ENCODE peak calls at places on chromosome 5, in seven cellular contexts. P is astrocyte, G is HepG2, O is right lobe of liver, M is breast epithelium, H is left ventricle myocardium inferior, I is ovary. Z is an unnamed sample.

GRCh38 chr5:143279698-143280097 is 123.8 kb downstream of the NR3C1 start:
- DNase-seq in G (peak; percentile 88), P (peak; percentile 16), O (no peak), M (no peak), I (no peak), H (no peak), Z (no peak)

GRCh38 chr5:53031695-53032096 is 42.5 kb downstream of the ITGA2 start:
- DNase-seq in M (no peak), I (no peak), H (no peak), G (peak; percentile 89), P (peak; percentile 95), O (no peak), Z (no peak)

GRCh38 chr5:88660326-88660946 is 222.5 kb downstream of the MEF2C start:
- DNase-seq in P (peak; percentile 90), O (no peak), I (no peak), H (no peak), M (no peak), G (no peak), Z (no peak)

GRCh38 chr5:154103223-154103622 is 64.5 kb downstream of the MFAP3 start:
- DNase-seq in I (no peak), G (no peak), H (no peak), M (no peak), O (no peak), P (no peak), Z (no peak)

GRCh38 chr5:126368239-126368812 is 54.9 kb upstream of the GRAMD2B start:
- DNase-seq in H (no peak), I (no peak), G (peak; percentile 28), O (no peak), M (peak; percentile 84), P (no peak), Z (no peak)

GRCh38 chr5:172175263-172175719 is 12.7 kb downstream of the STK10 start:
- DNase-seq in P (no peak), G (peak; percentile 25), H (peak; percentile 57), I (no peak), M (no peak), O (peak; percentile 67), Z (no peak)

GRCh38 chr5:156913719-156914370 is 49.2 kb downstream of the TIMD4 start:
- DNase-seq in P (no peak), I (no peak), G (no peak), O (no peak), M (no peak), H (no peak), Z (no peak)

GRCh38 chr5:84181093-84181492 is 203.6 kb downstream of the EDIL3 start:
- DNase-seq in M (no peak), I (no peak), O (no peak), G (no peak), H (no peak), P (peak; percentile 63), Z (no peak)

GRCh38 chr5:175517824-175518450 is 39.6 kb downstream of the SFXN1 start:
- DNase-seq in I (no peak), M (no peak), O (no peak), H (no peak), P (peak; percentile 96), G (no peak), Z (no peak)

GRCh38 chr5:110590187-110590586 is 136.3 kb downstream of the TMEM232 start:
- DNase-seq in M (no peak), H (no peak), G (peak; percentile 14), I (no peak), P (peak; percentile 13), O (no peak), Z (no peak)

GRCh38 chr5:180116441-180117377 is 45.1 kb upstream of the RNF130 start:
- DNase-seq in I (no peak), G (peak; percentile 24), P (no peak), M (no peak), H (no peak), O (peak; percentile 48), Z (no peak)

GRCh38 chr5:113489299-113489698 is 1.0 kb upstream of the MCC start:
- DNase-seq in P (peak; percentile 99), I (no peak), H (no peak), G (peak; percentile 57), O (no peak), M (peak; percentile 82), Z (peak; percentile 68)

GRCh38 chr5:41656597-41656996 is 146.2 kb upstream of the PLCXD3 start:
- DNase-seq in H (no peak), G (no peak), I (no peak), P (no peak), O (no peak), M (no peak), Z (no peak)

GRCh38 chr5:135333737-135334515 is 65.1 kb downstream of the MACROH2A1 start:
- DNase-seq in G (no peak), M (no peak), I (no peak), H (no peak), P (peak; percentile 16), O (no peak), Z (no peak)

GRCh38 chr5:32233696-32234447 is 59.8 kb upstream of the GOLPH3 start:
- DNase-seq in I (peak; percentile 56), P (peak; percentile 83), H (no peak), M (peak; percentile 86), O (peak; percentile 90), G (peak; percentile 100), Z (no peak)

GRCh38 chr5:111227805-111228204 is 3.6 kb downstream of the CAMK4 start:
- DNase-seq in P (peak; percentile 84), M (no peak), O (no peak), G (no peak), I (no peak), H (no peak), Z (no peak)

GRCh38 chr5:171270136-171270535 is 38.9 kb upstream of the TLX3 start:
- DNase-seq in P (no peak), G (no peak), M (no peak), O (no peak), I (no peak), H (no peak), Z (no peak)

GRCh38 chr5:17326600-17327037 is 109.2 kb downstream of the BASP1 start:
- DNase-seq in O (no peak), I (no peak), H (no peak), G (no peak), P (no peak), M (no peak), Z (no peak)

GRCh38 chr5:10633271-10634049 is 69.6 kb downstream of the ANKRD33B start:
- DNase-seq in G (no peak), I (no peak), M (no peak), O (no peak), P (no peak), H (no peak), Z (no peak)

GRCh38 chr5:124742983-124743533 is 3.4 kb downstream of the ZNF608 start:
- DNase-seq in M (peak; percentile 75), P (peak; percentile 94), G (peak; percentile 24), O (no peak), H (no peak), I (peak; percentile 43), Z (peak; percentile 70)

GRCh38 chr5:127358274-127358673 is 67.7 kb downstream of the MEGF10 start:
- DNase-seq in I (no peak), M (no peak), H (no peak), G (no peak), O (no peak), P (peak; percentile 25), Z (no peak)

GRCh38 chr5:143352691-143353090 is 50.8 kb downstream of the NR3C1 start:
- DNase-seq in O (no peak), M (no peak), P (no peak), G (no peak), H (no peak), I (no peak), Z (no peak)

GRCh38 chr5:14615365-14615764 is 33.8 kb downstream of the OTULINL start:
- DNase-seq in P (no peak), I (no peak), G (no peak), M (no peak), H (no peak), O (no peak), Z (no peak)

DNA sequence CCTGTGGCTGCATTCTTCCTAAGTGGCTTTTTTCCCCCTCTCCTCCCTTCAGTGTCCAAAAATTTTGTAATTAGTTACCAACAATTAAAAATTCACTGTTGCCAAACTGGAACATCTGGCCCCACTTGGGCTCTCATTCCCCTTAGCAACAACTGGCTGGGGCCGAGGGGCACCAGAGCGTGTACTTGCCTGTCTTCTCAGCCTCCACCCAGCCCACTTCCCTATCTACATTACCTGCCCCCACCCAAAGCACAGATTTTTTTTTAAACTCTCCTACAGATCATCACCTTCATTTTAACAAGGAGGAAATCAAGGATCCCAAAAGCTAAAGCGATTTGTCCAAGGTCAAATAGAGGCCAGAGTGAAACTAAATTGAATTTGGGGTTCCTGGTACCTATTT is 278.8 kb downstream of the EBF1 start:
- DNase-seq in M (no peak), G (no peak), I (no peak), O (no peak), P (no peak), H (no peak), Z (no peak)
- H3K4me3 ChIP-seq in M (no peak overlapping the region), G (no peak overlapping the region), I (no peak overlapping the region), O (no peak overlapping the region), P (no peak overlapping the region), H (no peak overlapping the region), Z (no peak overlapping the region)

DNA sequence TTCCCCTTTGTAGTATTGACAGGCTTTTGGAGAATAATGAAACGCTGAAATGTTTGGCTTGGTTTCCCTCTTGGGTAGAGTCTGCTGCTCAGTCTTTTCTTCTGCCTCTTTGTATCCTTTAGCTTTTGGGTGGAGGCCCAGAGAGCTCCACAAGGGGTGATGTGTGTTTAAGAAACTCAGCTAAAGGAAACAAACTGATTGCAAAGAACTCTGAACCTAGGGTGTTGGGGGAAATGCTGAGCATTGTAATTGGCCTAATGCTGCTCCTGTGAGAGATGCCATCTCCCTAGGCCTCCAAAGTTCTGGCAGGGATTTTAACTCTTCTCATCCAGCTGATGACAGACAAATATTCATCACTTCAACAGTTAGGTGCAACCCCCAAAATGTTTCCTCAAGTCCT is 30.7 kb upstream of the ZSWIM6 start:
- DNase-seq in M (no peak), H (no peak), P (no peak), I (no peak), O (no peak), G (no peak), Z (no peak)
- H3K4me1 ChIP-seq in M (peaks cover 6% of the 10 kb centered on the region), H (peaks cover 51% of the 10 kb centered on the region), P (peaks cover 49% of the 10 kb centered on the region), I (peaks cover 7% of the 10 kb centered on the region), O (peaks cover 6% of the 10 kb centered on the region), G (peaks cover 66% of the 10 kb centered on the region), Z (no peaks in the 10 kb centered on the region)

DNA sequence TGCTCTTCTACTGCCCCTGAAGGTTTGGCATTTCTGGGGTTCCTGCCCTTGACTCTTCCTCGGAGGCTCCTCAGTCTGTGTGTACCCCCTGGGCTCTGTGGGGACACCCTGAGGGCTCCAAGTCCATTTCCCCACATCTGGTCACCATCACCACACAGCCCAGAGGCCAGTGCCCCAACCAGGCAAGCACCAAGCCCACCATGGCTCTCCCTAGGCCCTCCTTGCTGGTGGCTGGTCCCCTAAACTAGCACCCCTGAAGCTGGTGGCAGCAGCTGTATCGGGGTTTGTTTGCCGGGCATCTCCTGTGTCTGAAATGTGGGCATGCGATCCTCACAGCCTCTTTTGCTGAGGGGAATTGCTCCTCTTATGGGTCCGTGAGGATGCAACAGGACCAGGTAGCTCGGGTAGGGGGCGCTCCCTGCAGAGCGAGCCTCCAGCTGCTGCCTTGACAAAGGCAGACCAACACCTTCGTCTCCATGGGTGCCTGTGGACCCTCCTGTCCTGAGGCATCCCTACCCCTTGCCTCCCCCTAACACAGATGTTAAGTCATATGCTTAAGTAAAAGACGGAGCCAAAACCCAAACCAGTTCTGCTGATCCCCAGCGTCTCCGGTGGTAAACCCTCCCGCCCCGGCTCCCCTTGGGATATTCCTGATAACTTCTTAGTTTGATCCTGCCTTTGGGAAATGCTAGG is 138.9 kb upstream of the IRX4 start:
- DNase-seq in M (no peak), I (no peak), P (no peak), O (no peak), H (no peak), G (no peak), Z (peak; percentile 23)
- TF ChIP-seq CTCF in M (no peak), I (no peak), P (no peak), O (no peak), H (no peak), G (no peak), Z (no peak)

GRCh38 chr5:80569086-80569960 is 757 bp downstream of the ANKRD34B start:
- DNase-seq in P (no peak), H (no peak), G (no peak), M (no peak), I (no peak), O (no peak), Z (peak; percentile 16)
- H3K4me3 ChIP-seq in P (peak overlapping the region; percentile 10), H (peak overlapping the region; percentile 54), G (peak overlapping the region; percentile 58), M (peak overlapping the region; percentile 45), I (no peak overlapping the region), O (peak overlapping the region; percentile 20), Z (peak overlapping the region; percentile 37)

Z was measured in right atrium auricular region.